ENCODE peak calls at places on chromosomes 1 and 21, in four cellular contexts. U is epithelial cell of prostate, M is A549, G is esophagus squamous epithelium. B is an unnamed sample.

GRCh38 chr1:231202125-231202633 is 38.8 kb upstream of the GNPAT start:
- DNase-seq in G (no peak), M (no peak), U (no peak), B (no peak)

GRCh38 chr1:116203192-116203723 is 92.1 kb downstream of the MAB21L3 start:
- DNase-seq in M (no peak), G (no peak), U (no peak), B (no peak)

GRCh38 chr1:243718893-243719292 is 131.2 kb downstream of the AKT3 start:
- DNase-seq in M (no peak), G (no peak), U (no peak), B (no peak)

GRCh38 chr1:41268154-41268770 is 26.2 kb upstream of the SCMH1 start:
- DNase-seq in M (peak), U (no peak), G (no peak), B (peak)

GRCh38 chr1:58755468-58755872 is 28.4 kb downstream of the JUN start:
- DNase-seq in M (peak), G (no peak), U (peak), B (no peak)

GRCh38 chr1:94579876-94580294 is 38.3 kb upstream of the F3 start:
- DNase-seq in U (peak), G (no peak), M (peak), B (no peak)

GRCh38 chr1:151898519-151898991 is 10.8 kb downstream of the THEM4 start:
- DNase-seq in G (no peak), M (no peak), U (no peak), B (no peak)

GRCh38 chr1:223363856-223364684 is at the start of gene SUSD4:
- DNase-seq in M (peak), U (no peak), G (no peak), B (peak)

GRCh38 chr1:13763264-13763663 is 63.3 kb downstream of the PRDM2 start:
- DNase-seq in M (no peak), G (no peak), U (no peak), B (no peak)

GRCh38 chr1:181021811-181022434 is 747 bp downstream of the STX6 start:
- DNase-seq in G (no peak), M (peak), U (no peak), B (peak)

GRCh38 chr1:204112876-204113730 is 38.7 kb downstream of the ETNK2 start:
- DNase-seq in U (no peak), G (no peak), M (no peak), B (peak)

GRCh38 chr1:11893907-11894251 is 32.3 kb downstream of the KIAA2013 start:
- DNase-seq in U (no peak), G (no peak), M (peak), B (peak)

GRCh38 chr21:41000838-41001237 is 153.9 kb upstream of the DSCAM start:
- DNase-seq in U (no peak), G (no peak), M (no peak), B (no peak)

GRCh38 chr1:156025873-156026272 is 5.1 kb upstream of the SSR2 start:
- DNase-seq in U (no peak), G (no peak), M (peak), B (peak)

GRCh38 chr1:112110031-112110430 is 120.6 kb upstream of the KCND3 start:
- DNase-seq in U (no peak), M (no peak), G (no peak), B (no peak)

GRCh38 chr21:34881421-34881820 is 167.7 kb downstream of the RUNX1 start:
- DNase-seq in M (no peak), U (no peak), G (no peak), B (no peak)

GRCh38 chr1:213934642-213935041 is 53.1 kb upstream of the PROX1 start:
- DNase-seq in M (no peak), G (no peak), U (peak), B (no peak)

GRCh38 chr1:183634429-183635065 is 1.0 kb downstream of the ARPC5 start:
- DNase-seq in M (no peak), U (no peak), G (no peak), B (no peak)

GRCh38 chr1:183630748-183631147 is 4.8 kb downstream of the ARPC5 start:
- DNase-seq in U (no peak), M (no peak), G (no peak), B (peak)

GRCh38 chr1:183632964-183633363 is 2.6 kb downstream of the ARPC5 start:
- DNase-seq in M (no peak), U (no peak), G (no peak), B (no peak)

GRCh38 chr1:183633676-183634343 is 1.8 kb downstream of the ARPC5 start:
- DNase-seq in U (no peak), M (peak), G (no peak), B (no peak)

GRCh38 chr1:183632087-183632486 is 3.5 kb downstream of the ARPC5 start:
- DNase-seq in U (no peak), M (no peak), G (no peak), B (no peak)
- H3K27ac ChIP-seq in U (no peak), M (no peak), G (peak), B (no peak)

GRCh38 chr1:224459936-224460335 is 25.3 kb upstream of the WDR26 start:
- DNase-seq in U (no peak), G (no peak), M (no peak), B (peak)
- H3K27ac ChIP-seq in U (no peak), G (peak), M (no peak), B (no peak)

GRCh38 chr1:234639968-234640367 is 30.0 kb upstream of the IRF2BP2 start:
- DNase-seq in G (no peak), M (no peak), U (no peak), B (no peak)

GRCh38 chr1:234643850-234644134 is 33.8 kb upstream of the IRF2BP2 start:
- DNase-seq in G (no peak), M (no peak), U (no peak), B (no peak)

GRCh38 chr1:234643111-234643849 is 33.3 kb upstream of the IRF2BP2 start:
- DNase-seq in G (no peak), M (no peak), U (no peak), B (no peak)

GRCh38 chr1:234644928-234645327 is 35.0 kb upstream of the IRF2BP2 start:
- DNase-seq in U (no peak), M (no peak), G (no peak), B (no peak)

DNA sequence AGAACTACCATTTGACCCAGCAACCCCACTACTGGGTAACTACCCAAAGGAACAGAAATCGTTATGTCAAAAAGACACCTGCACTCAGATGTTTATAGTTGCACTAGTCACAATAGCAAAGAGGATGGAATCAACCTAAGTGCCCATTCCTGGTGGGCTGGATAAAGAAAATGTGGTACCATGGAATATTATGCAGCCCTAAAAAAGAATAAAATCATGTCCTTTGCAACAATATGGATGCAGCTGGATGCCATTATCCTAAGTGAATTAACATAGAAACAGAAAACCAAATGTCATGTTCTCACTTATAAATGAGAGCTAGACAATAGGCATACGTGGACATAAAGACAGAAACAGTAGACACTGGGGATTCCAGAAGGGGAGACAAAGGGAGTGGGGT is 32.5 kb upstream of the IRF2BP2 start:
- DNase-seq in M (no peak), G (no peak), U (no peak), B (no peak)
- H3K27ac ChIP-seq in M (peak), G (no peak), U (no peak), B (no peak)

DNA sequence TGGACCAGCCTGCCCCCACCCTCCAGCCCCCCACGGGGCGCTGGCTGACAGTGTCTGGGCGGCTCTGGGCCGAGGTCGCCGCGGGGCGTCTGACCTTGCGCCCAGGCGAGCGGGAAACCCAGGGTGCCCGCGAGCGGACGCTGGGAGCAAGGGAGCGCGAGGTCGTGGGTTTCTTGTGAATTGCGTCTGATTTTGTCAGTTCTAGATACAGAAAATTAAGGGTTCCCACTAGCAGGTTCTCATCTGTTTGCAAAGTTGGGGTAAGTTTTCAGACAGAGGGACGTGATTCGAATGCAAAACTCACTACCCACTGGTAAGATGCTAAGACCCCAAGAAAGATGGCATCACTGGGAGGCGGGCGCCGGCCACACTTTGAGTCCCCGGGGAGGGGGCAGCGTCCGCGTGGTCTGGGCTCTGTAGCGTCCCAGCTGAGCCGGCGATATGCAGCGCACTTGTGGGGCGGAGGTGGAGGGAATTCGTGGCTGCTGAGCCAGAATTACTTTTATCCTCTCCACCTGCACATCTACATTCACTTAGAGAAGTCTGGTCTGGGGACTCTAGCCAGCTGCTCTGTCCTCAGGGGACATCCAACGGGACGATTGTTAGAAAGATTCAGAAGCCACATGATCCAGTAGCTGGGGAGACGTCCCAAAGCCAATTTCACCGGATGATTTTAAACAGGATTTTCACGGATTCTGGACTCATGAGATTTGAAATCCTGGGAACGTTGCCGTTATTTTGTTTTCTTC is 1.0 kb downstream of the JAM2 start:
- DNase-seq in U (no peak), G (no peak), M (no peak), B (peak)
- H3K27ac ChIP-seq in U (no peak), G (peak), M (no peak), B (peak)

GRCh38 chr1:235244969-235245592 is 82.9 kb downstream of the ARID4B start:
- DNase-seq in G (no peak), U (no peak), M (no peak), B (no peak)

GRCh38 chr1:235253219-235253640 is 74.7 kb downstream of the ARID4B start:
- DNase-seq in G (no peak), M (peak), U (no peak), B (peak)

GRCh38 chr1:235246022-235246948 is 81.7 kb downstream of the ARID4B start:
- DNase-seq in G (no peak), M (no peak), U (no peak), B (no peak)

GRCh38 chr1:235254721-235255120 is 73.3 kb downstream of the ARID4B start:
- DNase-seq in U (no peak), G (no peak), M (no peak), B (no peak)

GRCh38 chr1:235250430-235250829 is 77.5 kb downstream of the ARID4B start:
- DNase-seq in U (no peak), G (no peak), M (no peak), B (no peak)
- H3K27ac ChIP-seq in U (no peak), G (no peak), M (no peak), B (no peak)

GRCh38 chr1:109912873-109913272 is 2.2 kb downstream of the CSF1 start:
- DNase-seq in M (no peak), U (no peak), G (no peak), B (no peak)
- H3K27ac ChIP-seq in M (peak), U (no peak), G (peak), B (no peak)

GRCh38 chr1:110309139-110309538 is 30.0 kb upstream of the RBM15 start:
- DNase-seq in U (no peak), M (no peak), G (no peak), B (no peak)
- H3K27ac ChIP-seq in U (no peak), M (no peak), G (no peak), B (no peak)

DNA sequence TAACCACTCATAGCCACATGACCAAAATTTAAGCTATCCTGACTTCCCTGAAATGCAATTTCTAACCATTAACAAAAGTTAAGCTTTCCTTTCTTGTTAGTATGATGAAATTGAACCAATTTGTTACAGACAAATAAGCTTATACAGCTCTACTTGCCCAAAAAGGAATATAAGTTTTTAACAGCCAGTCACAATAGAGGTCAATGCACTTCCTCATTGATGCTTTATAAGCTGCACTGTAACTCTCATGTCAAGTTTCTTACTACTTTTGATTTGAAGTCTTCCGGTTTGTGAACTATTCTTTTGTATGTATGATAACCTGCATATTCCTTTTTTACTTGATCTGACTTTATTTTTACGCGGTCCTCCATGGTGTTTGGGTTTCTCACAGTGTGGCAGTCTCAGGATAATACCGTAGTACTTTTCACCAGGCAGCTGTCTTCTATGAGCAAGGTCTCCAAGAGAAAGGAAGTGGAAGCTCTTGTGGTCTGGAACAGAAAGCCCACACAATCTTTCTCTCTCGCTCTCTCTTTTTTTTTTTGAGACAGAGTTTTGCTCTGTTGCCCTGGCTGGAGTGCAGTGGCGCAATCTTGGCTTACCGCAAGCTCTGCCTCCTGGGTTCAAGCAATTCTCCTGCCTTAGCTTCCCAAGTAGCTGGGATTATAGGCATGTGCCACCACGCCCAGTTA is 331.6 kb downstream of the SRGAP2C start:
- DNase-seq in U (no peak), G (no peak), M (no peak), B (no peak)
- H3K27ac ChIP-seq in U (no peak), G (peak), M (no peak), B (no peak)

GRCh38 chr1:229034246-229034645 is 236.7 kb upstream of the RAB4A start:
- DNase-seq in M (no peak), G (no peak), U (no peak), B (no peak)

GRCh38 chr1:229035054-229035747 is 235.7 kb upstream of the RAB4A start:
- DNase-seq in G (no peak), M (no peak), U (no peak), B (no peak)

GRCh38 chr1:229037806-229038405 is 233.0 kb upstream of the RAB4A start:
- DNase-seq in G (no peak), M (no peak), U (no peak), B (peak)

GRCh38 chr1:229033480-229033879 is 237.4 kb upstream of the RAB4A start:
- DNase-seq in G (no peak), U (no peak), M (no peak), B (no peak)

DNA sequence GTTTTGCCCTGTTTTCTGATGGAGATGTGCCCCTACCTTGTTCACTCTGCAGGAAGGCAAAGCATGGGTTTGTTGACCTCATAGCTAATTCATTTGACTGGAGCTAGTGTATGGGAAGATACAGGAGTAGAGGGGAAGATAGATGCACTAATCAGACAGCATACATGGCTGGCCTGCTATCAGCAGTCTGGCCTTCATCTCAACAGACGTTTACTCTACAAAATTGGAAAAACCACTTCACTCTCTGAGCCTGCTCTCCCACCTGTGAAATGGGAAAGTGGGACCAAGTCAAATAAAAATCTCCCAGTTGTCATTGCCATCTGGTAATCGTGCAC is 235.2 kb upstream of the RAB4A start:
- DNase-seq in U (no peak), G (no peak), M (no peak), B (no peak)
- H3K27ac ChIP-seq in U (no peak), G (no peak), M (no peak), B (no peak)

B was measured in WERI-Rb-1.